ENCODE peak calls at places on chromosomes 16 and 17, in four cellular contexts. H is H1, E is GM12878, Y is K562. N is an unnamed sample.

GRCh38 chr17:8846768-8847211 is 20.7 kb downstream of the PIK3R6 start:
- DNase-seq in H (no peak), E (no peak), Y (peak), N (peak)

GRCh38 chr17:61502292-61502691 is 50.1 kb downstream of the TBX4 start:
- DNase-seq in H (no peak), E (no peak), Y (no peak), N (no peak)

GRCh38 chr17:9928601-9929341 is 23.7 kb upstream of the RCVRN start:
- DNase-seq in H (peak), E (no peak), Y (peak), N (peak)

GRCh38 chr16:79767597-79768280 is 167.2 kb upstream of the MAF start:
- DNase-seq in H (no peak), E (no peak), Y (no peak), N (no peak)

GRCh38 chr16:17544785-17545184 is 74.0 kb upstream of the XYLT1 start:
- DNase-seq in H (peak), E (no peak), Y (peak), N (peak)

GRCh38 chr16:31375231-31375630 is 17.9 kb upstream of the ITGAD start:
- DNase-seq in H (no peak), E (no peak), Y (no peak), N (no peak)

GRCh38 chr16:22898874-22899348 is 84.9 kb downstream of the HS3ST2 start:
- DNase-seq in H (peak), E (peak), Y (peak), N (peak)

GRCh38 chr16:88116121-88116900 is 165.1 kb downstream of the BANP start:
- DNase-seq in H (no peak), E (no peak), Y (no peak), N (no peak)

GRCh38 chr16:89722392-89723278 is 1.3 kb downstream of the ZNF276 start:
- DNase-seq in H (no peak), E (no peak), Y (no peak), N (peak)

GRCh38 chr17:46979023-46979870 is at the start of gene RPRML:
- DNase-seq in H (no peak), E (no peak), Y (peak), N (no peak)

GRCh38 chr16:76265434-76266045 is 11.7 kb upstream of the CNTNAP4 start:
- DNase-seq in H (peak), E (no peak), Y (peak), N (peak)

GRCh38 chr17:55175788-55176425 is 88.9 kb upstream of the HLF start:
- DNase-seq in H (no peak), E (no peak), Y (no peak), N (no peak)

GRCh38 chr16:65070831-65071230 is 51.0 kb downstream of the CDH11 start:
- DNase-seq in H (peak), E (no peak), Y (no peak), N (no peak)

GRCh38 chr17:82241183-82241925 is 12.5 kb downstream of the SLC16A3 start:
- DNase-seq in H (no peak), E (no peak), Y (no peak), N (no peak)

GRCh38 chr16:78392585-78393195 is 293.2 kb downstream of the WWOX start:
- DNase-seq in H (no peak), E (no peak), Y (no peak), N (no peak)

GRCh38 chr17:6420173-6420641 is 14.7 kb downstream of the AIPL1 start:
- DNase-seq in H (no peak), E (no peak), Y (no peak), N (no peak)

GRCh38 chr17:5473906-5474305 is 5.1 kb upstream of the DHX33 start:
- DNase-seq in H (no peak), E (no peak), Y (no peak), N (no peak)

GRCh38 chr17:70636517-70637133 is 467.3 kb downstream of the KCNJ2 start:
- DNase-seq in H (no peak), E (no peak), Y (peak), N (peak)

GRCh38 chr16:81600275-81600674 is 155.7 kb downstream of the CMIP start:
- DNase-seq in H (no peak), E (no peak), Y (no peak), N (no peak)

GRCh38 chr16:56506941-56507340 is 12.9 kb downstream of the BBS2 start:
- DNase-seq in H (no peak), E (no peak), Y (no peak), N (no peak)
- TF ChIP-seq RAD21 in H (no peak), E (no peak), Y (no peak), N (no peak)

GRCh38 chr16:11583889-11584565 is 2.7 kb downstream of the LITAF start:
- DNase-seq in H (no peak), E (no peak), Y (no peak), N (no peak)
- TF ChIP-seq ZNF274 in H (no peak), E (no peak), Y (no peak), N (no peak)

DNA sequence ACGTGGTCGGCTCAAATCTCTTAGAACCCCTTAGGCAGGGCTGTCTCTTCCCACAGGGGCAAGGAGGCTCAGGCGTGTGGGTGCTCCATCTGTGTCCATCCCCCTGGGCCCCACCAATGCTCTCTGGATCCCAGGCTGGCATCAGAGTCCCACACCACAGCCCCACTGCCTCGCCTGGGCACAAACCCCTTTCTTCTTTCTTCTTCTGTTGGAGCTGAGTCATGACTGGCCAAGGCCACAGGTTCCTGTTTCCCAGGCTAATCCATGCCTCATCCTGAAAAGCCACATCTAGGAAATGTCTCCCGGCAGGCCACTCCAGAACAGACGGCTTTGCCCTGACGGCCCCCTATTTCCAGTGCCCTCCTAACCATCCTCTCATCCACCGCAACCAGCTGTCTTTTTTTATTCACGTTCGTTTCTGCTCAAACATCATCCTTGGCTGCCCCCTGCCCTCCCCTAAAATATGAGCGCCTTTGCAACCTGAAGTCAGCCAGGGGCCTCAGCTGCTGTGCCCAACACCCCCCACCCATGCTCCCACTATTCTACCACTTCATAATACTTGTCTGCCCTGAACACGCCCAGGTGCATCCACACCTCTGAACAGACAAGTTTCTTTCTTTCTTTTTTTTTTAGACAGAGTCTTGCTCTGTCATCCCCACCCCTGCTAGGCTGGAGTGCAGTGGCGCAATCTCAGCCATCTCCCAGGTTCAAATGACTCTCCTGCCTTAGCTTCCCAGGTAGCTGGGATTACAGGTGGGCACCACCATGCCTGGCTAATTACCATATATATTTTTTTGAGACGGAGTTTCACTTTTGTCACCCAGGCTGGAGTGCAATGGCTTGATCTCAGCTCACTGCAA is 27.0 kb downstream of the CEP295NL start:
- DNase-seq in H (no peak), E (no peak), Y (no peak), N (no peak)
- TF ChIP-seq SIN3A in H (no peak), E (no peak), Y (no peak), N (no peak)

GRCh38 chr17:45093444-45094110 is 32.5 kb downstream of the NMT1 start:
- DNase-seq in H (no peak), E (no peak), Y (no peak), N (no peak)

GRCh38 chr17:45096141-45096540 is 35.0 kb downstream of the NMT1 start:
- DNase-seq in H (no peak), E (no peak), Y (no peak), N (peak)

GRCh38 chr17:45090711-45091110 is 29.6 kb downstream of the NMT1 start:
- DNase-seq in H (no peak), E (no peak), Y (no peak), N (no peak)

GRCh38 chr17:45091778-45092425 is 30.8 kb downstream of the NMT1 start:
- DNase-seq in H (no peak), E (no peak), Y (no peak), N (no peak)

DNA sequence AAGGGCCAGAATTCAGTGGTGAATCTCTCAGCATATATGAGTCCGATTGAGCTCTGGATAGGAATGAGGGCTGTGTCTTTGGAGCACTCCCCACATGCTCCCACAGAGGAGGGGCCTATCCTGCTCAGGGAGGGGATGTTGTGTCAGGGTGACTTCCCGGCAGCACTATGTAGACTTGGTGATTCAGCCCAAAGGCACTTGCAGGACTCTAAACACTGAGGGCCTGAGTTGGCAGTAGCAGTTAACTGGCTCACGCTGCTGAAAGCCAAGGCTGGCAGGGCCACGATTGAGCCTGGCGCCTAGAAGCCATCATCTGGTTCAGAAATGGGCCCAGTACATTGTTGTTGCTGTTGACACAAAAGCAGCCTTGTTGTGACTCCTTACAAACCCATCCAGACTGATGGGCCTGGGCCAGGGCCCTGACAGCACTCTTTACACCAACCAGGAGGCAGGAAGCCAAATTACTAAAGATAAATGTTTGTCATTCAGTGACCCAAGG is 31.9 kb downstream of the NMT1 start:
- DNase-seq in H (no peak), E (no peak), Y (no peak), N (peak)
- TF ChIP-seq RAD21 in H (no peak), E (no peak), Y (no peak), N (no peak)

DNA sequence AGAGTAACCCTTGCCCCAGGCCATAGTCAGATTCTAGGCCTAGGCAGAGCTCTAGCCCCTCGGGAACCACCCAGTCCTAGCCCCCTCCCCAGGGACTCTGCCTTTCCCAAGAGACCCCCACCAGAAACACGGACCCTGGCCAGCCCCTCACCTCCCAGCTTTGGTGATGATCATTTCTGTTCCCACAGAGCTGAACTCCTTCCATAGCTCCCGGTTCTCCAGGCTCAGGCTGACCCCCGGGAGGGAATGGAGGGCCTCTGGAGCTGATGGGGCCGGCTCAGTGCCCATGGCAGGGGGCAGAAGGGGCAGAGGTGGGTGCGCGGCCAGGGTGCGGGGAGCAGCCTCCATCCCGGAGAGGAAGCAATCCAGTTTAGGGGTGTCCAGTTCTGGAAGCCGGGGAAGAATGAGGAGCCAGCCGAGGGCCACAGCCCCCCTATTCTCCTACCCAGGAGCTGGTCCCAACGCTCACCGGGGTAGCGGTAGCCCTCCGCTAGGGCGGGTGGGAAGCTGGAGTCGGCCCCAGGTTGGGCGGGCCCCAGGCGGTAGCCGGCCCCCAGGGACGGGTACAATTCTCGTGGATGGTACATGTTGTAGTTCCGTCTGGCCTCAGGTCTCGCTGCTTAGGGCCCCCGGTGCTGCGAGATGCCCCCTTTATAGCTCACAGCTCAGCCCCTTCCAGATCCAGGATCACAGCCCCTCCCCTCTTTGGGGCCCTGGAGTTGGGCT is 954 bp downstream of the TBX6 start:
- DNase-seq in H (no peak), E (no peak), Y (no peak), N (no peak)
- TF ChIP-seq ZNF274 in H (no peak), E (no peak), Y (no peak), N (no peak)

DNA sequence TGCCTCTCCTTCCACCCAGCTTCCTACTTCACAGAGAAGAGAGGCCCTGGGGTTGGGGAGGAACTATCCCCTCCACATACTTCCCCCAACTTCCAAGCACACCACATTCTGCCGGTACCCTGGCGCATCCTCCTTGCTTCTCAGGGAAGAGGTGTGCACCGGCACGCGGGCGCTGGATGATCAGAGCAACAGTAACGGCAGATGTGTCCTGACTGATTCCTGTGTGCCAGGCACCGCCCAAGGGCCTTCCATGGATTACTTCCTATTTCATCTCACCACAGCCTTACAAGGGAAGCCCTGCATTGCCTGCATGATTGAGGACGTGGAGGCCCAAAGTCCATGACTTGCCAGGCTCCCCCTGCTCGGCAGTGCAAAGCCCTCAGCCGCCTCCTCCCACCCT is 21.1 kb upstream of the MLKL start:
- DNase-seq in H (no peak), E (no peak), Y (no peak), N (no peak)
- TF ChIP-seq SIN3A in H (no peak), E (no peak), Y (no peak), N (no peak)

N was measured in HCT116.